ENCODE peak calls at places on chromosomes 16 and 17, in four cellular contexts. B is neural crest cell, P is psoas muscle, S is K562. M is an unnamed sample.
A peak's percentile ranks its signal among the peaks of the same experiment; 100 is the strongest.

GRCh38 chr16:89000207-89000959 is 23.4 kb upstream of the CBFA2T3 start:
- DNase-seq in B (no peak), P (no peak), S (no peak), M (no peak)

GRCh38 chr17:1769826-1770477 is 8.1 kb downstream of the SERPINF1 start:
- DNase-seq in B (no peak), P (no peak), S (no peak), M (no peak)

GRCh38 chr16:85211247-85211910 is 99.1 kb upstream of the CIBAR2 start:
- DNase-seq in B (no peak), P (no peak), S (no peak), M (no peak)

GRCh38 chr16:56262148-56262878 is 71.0 kb downstream of the GNAO1 start:
- DNase-seq in B (no peak), P (no peak), S (peak; percentile 87), M (no peak)

GRCh38 chr17:74748279-74748528 is 224 bp upstream of the NHERF1 start:
- DNase-seq in B (no peak), P (no peak), S (no peak), M (no peak)

GRCh38 chr16:4477966-4478365 is 1.8 kb downstream of the HMOX2 start:
- DNase-seq in B (no peak), P (no peak), S (no peak), M (peak; percentile 56)

GRCh38 chr16:81214745-81215166 is 23.7 kb upstream of the BCO1 start:
- DNase-seq in B (no peak), P (no peak), S (peak; percentile 47), M (peak; percentile 21)

GRCh38 chr16:60304078-60304477 is 1570.0 kb upstream of the GOT2 start:
- DNase-seq in B (no peak), P (no peak), S (no peak), M (no peak)

GRCh38 chr17:21513012-21513570 is 136.9 kb downstream of the KCNJ12 start:
- DNase-seq in B (peak; percentile 83), P (peak; percentile 81), S (peak; percentile 88), M (peak; percentile 87)

GRCh38 chr17:80817861-80818260 is 173.8 kb upstream of the CHMP6 start:
- DNase-seq in B (no peak), P (no peak), S (no peak), M (no peak)

GRCh38 chr17:82697808-82698064 is 762 bp downstream of the RAB40B start:
- DNase-seq in B (no peak), P (no peak), S (no peak), M (no peak)

GRCh38 chr16:50533317-50533716 is 14.9 kb upstream of the NKD1 start:
- DNase-seq in B (no peak), P (no peak), S (no peak), M (no peak)

GRCh38 chr17:31740611-31741082 is 118.4 kb downstream of the COPRS start:
- DNase-seq in B (no peak), P (no peak), S (no peak), M (no peak)

GRCh38 chr16:75931043-75931442 is 204.8 kb upstream of the CPHXL start:
- DNase-seq in B (no peak), P (no peak), S (no peak), M (no peak)

GRCh38 chr17:44108440-44109311 is 14.8 kb downstream of the HDAC5 start:
- DNase-seq in B (no peak), P (peak; percentile 93), S (peak; percentile 55), M (no peak)

GRCh38 chr17:8362651-8363332 is 13.7 kb downstream of the KRABD2 start:
- DNase-seq in B (no peak), P (no peak), S (no peak), M (no peak)

GRCh38 chr16:27642753-27643152 is 92.8 kb downstream of the KATNIP start:
- DNase-seq in B (no peak), P (no peak), S (peak; percentile 44), M (no peak)

GRCh38 chr17:77353684-77354419 is 213.1 kb downstream of the SEC14L1 start:
- DNase-seq in B (no peak), P (no peak), S (no peak), M (no peak)

GRCh38 chr17:36667922-36668321 is 66.5 kb downstream of the MRM1 start:
- DNase-seq in B (no peak), P (no peak), S (no peak), M (no peak)

GRCh38 chr17:28227278-28228108 is 91.5 kb upstream of the TMEM97 start:
- DNase-seq in B (peak; percentile 69), P (peak; percentile 27), S (peak; percentile 25), M (peak; percentile 79)

GRCh38 chr16:74736531-74737157 is 36.0 kb upstream of the MLKL start:
- DNase-seq in B (no peak), P (no peak), S (no peak), M (no peak)
- TF ChIP-seq CTCF in B (no peak), P (no peak), S (no peak), M (no peak)

GRCh38 chr16:57382535-57383275 is 10.4 kb downstream of the CX3CL1 start:
- DNase-seq in B (no peak), P (no peak), S (no peak), M (no peak)
- TF ChIP-seq CTCF in B (no peak), P (no peak), S (no peak), M (no peak)

DNA sequence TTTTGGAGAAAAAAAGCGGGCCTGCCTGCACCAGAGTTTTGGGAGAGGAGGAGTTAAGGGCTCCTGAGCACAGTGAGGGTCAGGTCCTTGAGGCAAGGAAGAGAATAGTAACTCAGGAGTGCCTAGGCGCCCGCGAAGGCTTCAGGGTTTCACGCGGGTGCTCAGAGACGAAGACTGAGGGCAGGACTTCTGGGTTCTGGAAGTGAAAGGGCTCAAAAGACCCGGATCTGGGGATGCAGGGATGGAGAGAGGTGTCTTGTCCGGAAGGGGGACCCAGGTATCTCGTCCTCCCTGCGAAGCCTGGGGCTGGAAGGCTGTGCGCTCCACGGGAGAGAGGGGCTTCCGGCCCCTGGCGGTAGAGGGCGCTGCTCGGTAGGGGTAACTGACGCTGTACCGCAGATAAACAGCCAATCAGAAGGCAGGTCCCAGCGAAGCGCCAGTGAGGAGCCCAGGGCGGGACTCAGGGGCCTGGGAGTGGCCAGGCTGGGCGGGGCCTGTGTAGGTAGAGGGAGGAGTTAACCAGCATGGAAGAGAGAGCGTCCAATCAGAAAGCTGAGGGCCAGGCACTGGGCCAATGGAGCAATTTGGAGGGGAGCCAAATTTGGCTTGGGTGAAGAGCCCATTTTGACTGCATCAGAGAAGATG is 729 bp downstream of the TGFB1I1 start:
- DNase-seq in B (no peak), P (peak; percentile 90), S (peak; percentile 75), M (peak; percentile 64)
- TF ChIP-seq CTCF in B (peak; percentile 65), P (peak; percentile 67), S (no peak), M (peak; percentile 77)

GRCh38 chr16:57837305-57838125 is 35.2 kb upstream of the KIFC3 start:
- DNase-seq in B (no peak), P (no peak), S (no peak), M (no peak)

GRCh38 chr16:57840833-57841232 is 38.5 kb upstream of the KIFC3 start:
- DNase-seq in B (no peak), P (no peak), S (no peak), M (no peak)

GRCh38 chr16:57842606-57843005 is 40.3 kb upstream of the KIFC3 start:
- DNase-seq in B (no peak), P (no peak), S (no peak), M (no peak)

GRCh38 chr16:57834936-57835335 is 32.6 kb upstream of the KIFC3 start:
- DNase-seq in B (no peak), P (no peak), S (no peak), M (no peak)

GRCh38 chr16:57838161-57838560 is 35.9 kb upstream of the KIFC3 start:
- DNase-seq in B (no peak), P (no peak), S (no peak), M (no peak)
- TF ChIP-seq CTCF in B (no peak), P (no peak), S (no peak), M (no peak)

M was measured in endothelial cell.